ENCODE peak calls at places on chromosomes 1 and 21, in four cellular contexts. O is stimulated activated CD4-positive, alpha-beta T cell treated with anti-CD3 and anti-CD28 coated beads, Interleukin-15, amount 100 ng/mL, for 1 hour; J is endothelial cell; A is RPMI7951. R is an unnamed sample.

GRCh38 chr1:67429011-67429527 is 1.1 kb downstream of the SERBP1 start:
- DNase-seq in J (no peak), O (peak; percentile 27), A (peak; percentile 20), R (peak; percentile 24)

GRCh38 chr1:197915797-197916686 is 1.1 kb upstream of the LHX9 start:
- DNase-seq in O (no peak), J (peak; percentile 80), A (peak; percentile 73), R (no peak)

GRCh38 chr1:202090994-202091393 is 31.7 kb upstream of the GPR37L1 start:
- DNase-seq in A (no peak), O (no peak), J (no peak), R (no peak)

GRCh38 chr1:152870831-152871730 is 7.0 kb upstream of the SMCP start:
- DNase-seq in A (peak; percentile 18), O (no peak), J (peak; percentile 57), R (no peak)

GRCh38 chr1:51341876-51342496 is 11.6 kb upstream of the TTC39A start:
- DNase-seq in J (no peak), O (no peak), A (no peak), R (no peak)

GRCh38 chr1:233443040-233443439 is 115.5 kb downstream of the MAP3K21 start:
- DNase-seq in A (peak; percentile 66), J (no peak), O (no peak), R (no peak)

GRCh38 chr21:44792653-44793052 is 9.0 kb downstream of the UBE2G2 start:
- DNase-seq in J (no peak), A (no peak), O (no peak), R (no peak)

GRCh38 chr1:12851779-12852178 is 3.3 kb upstream of the HNRNPCL1 start:
- DNase-seq in J (no peak), O (no peak), A (peak; percentile 37), R (peak; percentile 0)

GRCh38 chr1:230195199-230195598 is 128.2 kb downstream of the GALNT2 start:
- DNase-seq in A (no peak), J (no peak), O (no peak), R (no peak)

GRCh38 chr1:155049651-155050559 is 1.2 kb upstream of the ADAM15 start:
- DNase-seq in A (peak; percentile 28), O (no peak), J (no peak), R (peak; percentile 11)

GRCh38 chr1:199009447-199009846 is 370.6 kb downstream of the PTPRC start:
- DNase-seq in J (no peak), O (no peak), A (no peak), R (no peak)

GRCh38 chr1:172321429-172321828 is 99.1 kb upstream of the C1orf105 start:
- DNase-seq in A (peak; percentile 85), J (no peak), O (no peak), R (no peak)

GRCh38 chr1:184310157-184310819 is 76.5 kb upstream of the C1orf21 start:
- DNase-seq in A (no peak), J (no peak), O (no peak), R (no peak)

R was measured in foreskin melanocyte.